ENCODE peak calls at places on chromosomes 5 and 9, in four cellular contexts. V, S, I and P are unnamed samples. For H3K27me3, the result is how much of the 10 kb centered on the place peaks cover.

GRCh38 chr5:41670216-41670615 is 159.8 kb upstream of the PLCXD3 start:
- DNase-seq in V (no peak), S (no peak), I (no peak), P (no peak)

GRCh38 chr5:6675784-6676499 is 37.3 kb upstream of the TENT4A start:
- DNase-seq in V (no peak), S (no peak), I (no peak), P (no peak)

GRCh38 chr9:6646028-6646636 is 603 bp upstream of the GLDC start:
- DNase-seq in V (peak), S (no peak), I (no peak), P (no peak)

GRCh38 chr9:110932883-110933282 is 105.4 kb downstream of the LPAR1 start:
- DNase-seq in V (no peak), S (no peak), I (no peak), P (no peak)

GRCh38 chr5:176675676-176676360 is 28.5 kb downstream of the TSPAN17 start:
- DNase-seq in V (no peak), S (no peak), I (no peak), P (no peak)

GRCh38 chr5:118705931-118706330 is 282.4 kb downstream of the DTWD2 start:
- DNase-seq in V (no peak), S (no peak), I (no peak), P (no peak)

GRCh38 chr5:38714703-38715355 is 131.0 kb upstream of the OSMR start:
- DNase-seq in V (no peak), S (no peak), I (no peak), P (no peak)

GRCh38 chr5:33659526-33660169 is 218.9 kb downstream of the TARS1 start:
- DNase-seq in V (no peak), S (no peak), I (no peak), P (no peak)

GRCh38 chr5:154103223-154103622 is 64.5 kb downstream of the MFAP3 start:
- DNase-seq in V (no peak), S (no peak), I (no peak), P (no peak)

GRCh38 chr9:14530301-14530700 is 162.9 kb downstream of the ZDHHC21 start:
- DNase-seq in V (no peak), S (no peak), I (no peak), P (no peak)

GRCh38 chr5:52948418-52949076 is 40.6 kb upstream of the ITGA2 start:
- DNase-seq in V (peak), S (peak), I (peak), P (no peak)
- H3K4me3 ChIP-seq in V (no peak), S (no peak), I (no peak), P (no peak)

GRCh38 chr9:22008662-22009562 is at the start of gene CDKN2B:
- DNase-seq in V (peak), S (peak), I (peak), P (peak)
- H3K27me3 ChIP-seq in V (under half), S (under half), I (under half), P (under half)

DNA sequence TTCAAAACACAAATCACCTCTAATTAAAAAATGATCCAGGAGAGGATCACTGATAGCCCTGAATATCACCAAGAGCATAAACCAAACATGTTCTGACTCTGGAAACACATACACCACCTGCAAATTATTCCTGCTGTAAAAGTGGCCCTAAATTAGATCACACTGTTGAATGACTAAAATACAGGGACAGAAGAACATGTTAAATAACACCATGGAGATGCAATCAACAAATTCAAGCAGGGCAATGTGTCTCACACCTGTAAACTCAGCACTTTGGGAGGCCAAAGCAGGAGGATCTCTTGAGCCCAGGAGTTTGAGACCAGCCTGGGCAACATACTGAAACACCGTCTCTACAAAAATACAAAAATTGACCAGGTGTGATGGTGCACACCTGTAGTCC is 18.2 kb upstream of the SPOUT1 start:
- DNase-seq in V (no peak), S (no peak), I (no peak), P (no peak)
- H3K4me3 ChIP-seq in V (no peak), S (no peak), I (no peak), P (no peak)

GRCh38 chr9:130994546-130995398 is 14.2 kb upstream of the LAMC3 start:
- DNase-seq in V (no peak), S (no peak), I (no peak), P (no peak)
- H3K27me3 ChIP-seq in V (under half), S (under half), I (under half), P (under half)

GRCh38 chr5:15254607-15255006 is 245.4 kb upstream of the FBXL7 start:
- DNase-seq in V (no peak), S (no peak), I (no peak), P (no peak)

GRCh38 chr5:15248731-15249130 is 251.2 kb upstream of the FBXL7 start:
- DNase-seq in V (no peak), S (no peak), I (no peak), P (no peak)

GRCh38 chr5:15249152-15249551 is 250.8 kb upstream of the FBXL7 start:
- DNase-seq in V (no peak), S (peak), I (no peak), P (no peak)

GRCh38 chr5:15255601-15256000 is 244.4 kb upstream of the FBXL7 start:
- DNase-seq in V (no peak), S (no peak), I (no peak), P (no peak)

DNA sequence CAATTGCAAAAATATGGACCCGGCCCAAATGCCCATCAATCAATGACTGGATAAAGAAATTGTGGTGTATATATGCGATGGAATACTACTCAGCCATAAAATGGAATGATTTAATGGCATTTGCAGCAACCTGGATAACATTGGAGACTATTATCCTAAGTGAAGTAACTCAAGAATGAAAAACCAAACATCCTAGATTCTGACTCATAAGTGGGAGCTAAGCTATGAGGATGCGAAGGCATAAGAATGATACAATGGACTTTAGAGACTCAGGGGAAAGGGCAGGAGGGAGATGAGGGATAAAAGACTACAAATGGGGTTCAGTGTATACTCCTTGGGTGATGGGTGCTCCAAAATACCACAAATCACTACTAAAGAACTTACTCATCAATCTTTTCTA is 247.6 kb upstream of the FBXL7 start:
- DNase-seq in V (no peak), S (no peak), I (no peak), P (no peak)
- H3K4me3 ChIP-seq in V (no peak), S (no peak), I (no peak), P (no peak)

DNA sequence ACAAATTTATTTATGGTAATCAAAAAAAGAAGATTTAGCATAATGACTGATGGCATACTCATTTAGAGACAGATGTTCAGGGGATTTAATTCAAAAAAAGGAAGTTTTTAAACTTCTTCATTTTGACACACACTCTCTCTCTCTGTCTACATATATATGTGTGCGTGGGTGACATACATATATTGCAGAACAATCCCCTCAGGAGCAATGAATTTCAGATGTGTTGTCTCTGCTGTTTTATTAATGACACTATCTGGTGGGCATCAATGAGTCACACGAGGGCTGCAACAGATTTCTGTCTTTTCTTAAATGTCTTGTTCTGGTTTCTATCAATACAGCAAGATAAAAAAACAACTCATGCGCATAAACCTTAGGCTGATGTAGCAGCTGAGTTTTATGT is 123.4 kb upstream of the SLCO6A1 start:
- DNase-seq in V (no peak), S (no peak), I (no peak), P (no peak)
- H3K27me3 ChIP-seq in V (under half), S (under half), I (under half), P (under half)